ENCODE peak calls at places on chromosomes 2 and 18, in four cellular contexts. One of them, this sample, is unnamed.

GRCh38 chr18:14907420-14907819 is 159.4 kb downstream of the ANKRD30B start:
- DNase-seq in GM23338: no peak
- DNase-seq in sigmoid colon: no peak
- DNase-seq in HCT116: no peak
- DNase-seq in this sample: no peak

GRCh38 chr2:187993516-187993915 is 298.2 kb upstream of the GULP1 start:
- DNase-seq in GM23338: peak
- DNase-seq in HCT116: no peak
- DNase-seq in sigmoid colon: no peak
- DNase-seq in this sample: no peak

GRCh38 chr2:143034292-143035074 is 94.7 kb upstream of the ARHGAP15 start:
- DNase-seq in sigmoid colon: no peak
- DNase-seq in GM23338: peak
- DNase-seq in HCT116: peak
- DNase-seq in this sample: no peak

GRCh38 chr18:22185298-22185697 is 15.9 kb downstream of the GATA6 start:
- DNase-seq in HCT116: no peak
- DNase-seq in sigmoid colon: no peak
- DNase-seq in GM23338: no peak
- DNase-seq in this sample: no peak

GRCh38 chr2:197207106-197207505 is 103.5 kb downstream of the ANKRD44 start:
- DNase-seq in GM23338: no peak
- DNase-seq in sigmoid colon: no peak
- DNase-seq in HCT116: no peak
- DNase-seq in this sample: no peak

GRCh38 chr2:23423062-23423872 is 38.3 kb downstream of the KLHL29 start:
- DNase-seq in GM23338: no peak
- DNase-seq in HCT116: no peak
- DNase-seq in sigmoid colon: no peak
- DNase-seq in this sample: no peak

GRCh38 chr2:161316686-161317085 is 8.5 kb downstream of the PSMD14 start:
- DNase-seq in sigmoid colon: no peak
- DNase-seq in GM23338: no peak
- DNase-seq in HCT116: no peak
- DNase-seq in this sample: no peak

GRCh38 chr18:29594494-29594893 is 1417.6 kb upstream of the CDH2 start:
- DNase-seq in GM23338: no peak
- DNase-seq in sigmoid colon: no peak
- DNase-seq in HCT116: no peak
- DNase-seq in this sample: no peak

GRCh38 chr2:223781560-223781959 is 55.8 kb downstream of the AP1S3 start:
- DNase-seq in sigmoid colon: no peak
- DNase-seq in GM23338: no peak
- DNase-seq in HCT116: no peak
- DNase-seq in this sample: no peak

GRCh38 chr2:137255990-137256389 is 490.6 kb downstream of the THSD7B start:
- DNase-seq in HCT116: no peak
- DNase-seq in sigmoid colon: no peak
- DNase-seq in GM23338: no peak
- DNase-seq in this sample: no peak

GRCh38 chr2:118061135-118061955 is 26.9 kb upstream of the INSIG2 start:
- DNase-seq in HCT116: no peak
- DNase-seq in sigmoid colon: no peak
- DNase-seq in GM23338: peak
- DNase-seq in this sample: no peak

GRCh38 chr2:131039908-131040660 is 53.2 kb downstream of the FAM168B start:
- DNase-seq in HCT116: no peak
- DNase-seq in sigmoid colon: peak
- DNase-seq in GM23338: no peak
- DNase-seq in this sample: no peak

GRCh38 chr2:188676012-188676405 is 298.2 kb upstream of the COL3A1 start:
- DNase-seq in sigmoid colon: no peak
- DNase-seq in GM23338: no peak
- DNase-seq in HCT116: no peak
- DNase-seq in this sample: no peak

GRCh38 chr2:78992807-78993517 is 32.5 kb upstream of the REG3G start:
- DNase-seq in HCT116: no peak
- DNase-seq in sigmoid colon: no peak
- DNase-seq in GM23338: peak
- DNase-seq in this sample: no peak

GRCh38 chr18:5518899-5519371 is 24.9 kb downstream of the EPB41L3 start:
- DNase-seq in HCT116: no peak
- DNase-seq in GM23338: no peak
- DNase-seq in sigmoid colon: no peak
- DNase-seq in this sample: no peak

GRCh38 chr18:80154293-80154692 is 45.2 kb downstream of the ADNP2 start:
- DNase-seq in HCT116: no peak
- DNase-seq in sigmoid colon: no peak
- DNase-seq in GM23338: peak
- DNase-seq in this sample: no peak

GRCh38 chr2:121529439-121530209 is 1.1 kb upstream of the RNU4ATAC start:
- DNase-seq in sigmoid colon: peak
- DNase-seq in HCT116: no peak
- DNase-seq in GM23338: peak
- DNase-seq in this sample: no peak

GRCh38 chr2:59449264-59449663 is 1104.2 kb downstream of the BCL11A start:
- DNase-seq in GM23338: peak
- DNase-seq in sigmoid colon: no peak
- DNase-seq in HCT116: no peak
- DNase-seq in this sample: no peak

GRCh38 chr2:140502951-140503630 is 1627.7 kb downstream of the LRP1B start:
- DNase-seq in GM23338: no peak
- DNase-seq in sigmoid colon: no peak
- DNase-seq in HCT116: no peak
- DNase-seq in this sample: no peak

GRCh38 chr18:65336411-65336810 is 414.4 kb upstream of the CDH7 start:
- DNase-seq in GM23338: no peak
- DNase-seq in sigmoid colon: no peak
- DNase-seq in HCT116: no peak
- DNase-seq in this sample: no peak

GRCh38 chr2:43210467-43211303 is 15.7 kb downstream of the ZFP36L2 start:
- DNase-seq in GM23338: no peak
- DNase-seq in sigmoid colon: peak
- DNase-seq in HCT116: no peak
- DNase-seq in this sample: no peak

GRCh38 chr2:72943540-72944395 is 26.4 kb downstream of the EMX1 start:
- DNase-seq in GM23338: no peak
- DNase-seq in sigmoid colon: no peak
- DNase-seq in HCT116: no peak
- DNase-seq in this sample: no peak

GRCh38 chr2:239960929-239961661 is 64.0 kb downstream of the NDUFA10 start:
- DNase-seq in sigmoid colon: no peak
- DNase-seq in HCT116: no peak
- DNase-seq in GM23338: no peak
- DNase-seq in this sample: no peak

GRCh38 chr2:145158051-145158586 is 638.2 kb upstream of the ZEB2 start:
- DNase-seq in HCT116: no peak
- DNase-seq in GM23338: no peak
- DNase-seq in sigmoid colon: peak
- DNase-seq in this sample: no peak

GRCh38 chr2:20618886-20619521 is 31.9 kb downstream of the HS1BP3 start:
- DNase-seq in HCT116: no peak
- DNase-seq in GM23338: no peak
- DNase-seq in sigmoid colon: peak
- DNase-seq in this sample: no peak

GRCh38 chr2:159209341-159210306 is 76.9 kb downstream of the WDSUB1 start:
- DNase-seq in sigmoid colon: no peak
- DNase-seq in GM23338: no peak
- DNase-seq in HCT116: no peak
- DNase-seq in this sample: no peak

DNA sequence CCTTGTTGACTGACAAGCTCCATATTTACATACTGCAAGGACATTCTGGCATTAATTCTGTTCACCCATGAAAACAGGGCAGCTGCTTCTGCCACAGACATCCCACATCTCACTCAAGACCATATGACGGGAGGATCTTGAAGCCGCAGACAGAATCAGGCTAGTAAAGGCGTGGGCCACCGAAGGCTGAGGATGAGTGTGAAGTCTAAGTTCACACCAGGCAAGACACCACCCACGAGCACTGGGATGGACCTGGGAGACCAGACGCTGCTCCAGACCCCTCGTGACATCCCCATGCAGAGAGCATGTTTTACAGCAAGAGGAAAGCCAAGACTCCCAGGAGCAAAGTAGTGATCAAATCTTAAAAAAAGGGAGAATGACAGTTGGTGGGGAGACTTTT is 3.2 kb downstream of the FHL2 start:
- DNase-seq in GM23338: no peak
- DNase-seq in HCT116: no peak
- DNase-seq in sigmoid colon: no peak
- DNase-seq in this sample: no peak
- TF ChIP-seq POLR2AphosphoS5 in GM23338: no peak
- TF ChIP-seq POLR2AphosphoS5 in HCT116: no peak
- TF ChIP-seq POLR2AphosphoS5 in sigmoid colon: no peak
- TF ChIP-seq POLR2AphosphoS5 in this sample: no peak

GRCh38 chr2:54845514-54845913 is 122.1 kb downstream of the EML6 start:
- DNase-seq in HCT116: no peak
- DNase-seq in GM23338: no peak
- DNase-seq in sigmoid colon: no peak
- DNase-seq in this sample: no peak
- TF ChIP-seq POLR2AphosphoS5 in HCT116: no peak
- TF ChIP-seq POLR2AphosphoS5 in GM23338: no peak
- TF ChIP-seq POLR2AphosphoS5 in sigmoid colon: no peak
- TF ChIP-seq POLR2AphosphoS5 in this sample: no peak

GRCh38 chr2:46803911-46804670 is 111.5 kb downstream of the MCFD2 start:
- DNase-seq in GM23338: no peak
- DNase-seq in HCT116: peak
- DNase-seq in sigmoid colon: peak
- DNase-seq in this sample: no peak
- TF ChIP-seq POLR2AphosphoS5 in GM23338: no peak
- TF ChIP-seq POLR2AphosphoS5 in HCT116: no peak
- TF ChIP-seq POLR2AphosphoS5 in sigmoid colon: peak
- TF ChIP-seq POLR2AphosphoS5 in this sample: no peak

DNA sequence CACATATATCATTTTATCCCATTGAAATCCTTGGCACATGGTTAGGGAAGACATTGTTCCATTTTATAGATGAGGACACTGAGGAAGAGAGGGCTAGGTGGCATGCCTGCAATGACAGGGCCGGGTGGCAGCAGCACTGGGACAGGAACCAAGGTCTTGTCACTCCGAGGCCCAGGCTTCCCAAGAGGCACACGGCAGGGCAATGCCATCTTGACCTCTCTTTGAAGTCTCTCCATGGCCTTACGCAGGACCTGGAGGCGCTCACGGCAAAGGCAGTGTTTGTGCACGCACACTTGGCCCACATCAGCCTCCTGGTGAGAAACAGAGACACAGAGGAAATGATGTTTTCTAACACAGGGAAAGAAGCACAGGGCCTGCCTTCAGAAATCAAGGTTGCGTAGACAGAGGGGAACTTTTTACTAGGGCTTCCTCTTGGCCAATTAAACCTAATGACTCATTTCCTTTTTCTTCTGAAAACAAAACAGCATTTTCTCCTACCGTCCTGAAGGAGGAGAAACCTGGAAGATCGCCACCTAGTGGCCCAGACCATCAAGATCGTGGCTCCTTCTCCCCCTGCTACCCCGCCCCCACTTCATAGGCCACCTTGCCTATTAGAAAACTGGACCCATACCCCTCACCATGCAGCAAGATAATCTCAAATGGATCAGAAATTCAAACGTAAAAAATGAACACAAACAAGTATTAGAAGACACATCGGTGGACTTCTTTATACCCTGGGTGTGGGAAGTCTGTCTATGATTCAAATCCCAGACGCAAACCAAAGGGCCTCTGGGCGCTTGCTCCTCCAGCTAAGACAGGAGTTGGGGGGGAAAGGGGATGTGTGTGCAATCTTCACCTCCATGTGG is 74.6 kb upstream of the SP3 start:
- DNase-seq in GM23338: peak
- DNase-seq in HCT116: peak
- DNase-seq in sigmoid colon: peak
- DNase-seq in this sample: peak
- TF ChIP-seq POLR2AphosphoS5 in GM23338: no peak
- TF ChIP-seq POLR2AphosphoS5 in HCT116: peak
- TF ChIP-seq POLR2AphosphoS5 in sigmoid colon: peak
- TF ChIP-seq POLR2AphosphoS5 in this sample: no peak

GRCh38 chr18:73514449-73514848 is 633.2 kb downstream of the FBXO15 start:
- DNase-seq in HCT116: no peak
- DNase-seq in sigmoid colon: no peak
- DNase-seq in GM23338: no peak
- DNase-seq in this sample: no peak
- TF ChIP-seq POLR2AphosphoS5 in HCT116: no peak
- TF ChIP-seq POLR2AphosphoS5 in sigmoid colon: no peak
- TF ChIP-seq POLR2AphosphoS5 in GM23338: no peak
- TF ChIP-seq POLR2AphosphoS5 in this sample: no peak

GRCh38 chr2:37650548-37651101 is 20.8 kb downstream of the CDC42EP3 start:
- DNase-seq in GM23338: no peak
- DNase-seq in HCT116: no peak
- DNase-seq in sigmoid colon: no peak
- DNase-seq in this sample: no peak

GRCh38 chr2:37654419-37654818 is 17.0 kb downstream of the CDC42EP3 start:
- DNase-seq in sigmoid colon: no peak
- DNase-seq in GM23338: peak
- DNase-seq in HCT116: no peak
- DNase-seq in this sample: no peak

GRCh38 chr2:37653093-37653492 is 18.3 kb downstream of the CDC42EP3 start:
- DNase-seq in HCT116: no peak
- DNase-seq in sigmoid colon: no peak
- DNase-seq in GM23338: no peak
- DNase-seq in this sample: no peak

GRCh38 chr2:37653805-37654378 is 17.6 kb downstream of the CDC42EP3 start:
- DNase-seq in GM23338: no peak
- DNase-seq in sigmoid colon: no peak
- DNase-seq in HCT116: no peak
- DNase-seq in this sample: no peak

DNA sequence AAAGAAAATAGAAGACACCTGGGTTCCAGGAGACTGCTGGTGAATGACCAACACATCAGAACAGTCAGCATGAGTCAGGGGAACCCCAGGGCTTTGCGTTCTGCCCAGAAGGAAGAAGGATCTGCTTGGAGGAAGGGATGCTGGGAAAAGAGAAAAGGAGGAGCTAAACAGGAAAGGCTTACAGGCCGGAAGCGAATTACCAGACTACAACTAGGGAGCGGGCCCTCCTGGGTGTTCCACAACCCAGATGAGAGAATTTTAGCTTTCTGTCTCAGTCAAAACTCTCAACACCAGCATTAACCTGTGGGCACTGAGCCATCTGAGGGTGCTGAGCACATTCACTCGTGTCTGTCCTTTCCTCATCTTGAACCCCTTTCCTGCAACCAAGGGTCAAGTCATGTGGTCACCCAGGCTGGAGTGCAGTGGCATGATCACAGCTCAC is 19.2 kb downstream of the CDC42EP3 start:
- DNase-seq in HCT116: peak
- DNase-seq in GM23338: no peak
- DNase-seq in sigmoid colon: no peak
- DNase-seq in this sample: no peak
- TF ChIP-seq POLR2AphosphoS5 in HCT116: peak
- TF ChIP-seq POLR2AphosphoS5 in GM23338: no peak
- TF ChIP-seq POLR2AphosphoS5 in sigmoid colon: peak
- TF ChIP-seq POLR2AphosphoS5 in this sample: peak

This sample was measured in GM12892.